ENCODE peak calls at places on chromosomes 4 and X, in eight cellular contexts. Q is K562, R is kidney epithelial cell, O is astrocyte of the spinal cord, G is MM.1S, N is neural progenitor cell, W is pancreas, S is lower leg skin. D is an unnamed sample.

GRCh38 chrX:21932277-21932996 is 8.1 kb upstream of the SMS start:
- DNase-seq in S (peak), R (peak), G (no peak), Q (no peak), O (peak), N (no peak), W (no peak), D (no peak)

GRCh38 chr4:146342600-146343192 is 128.4 kb downstream of the REELD1 start:
- DNase-seq in W (no peak), R (no peak), N (peak), G (peak), Q (peak), S (no peak), O (peak), D (no peak)

GRCh38 chrX:150062292-150063137 is 124.2 kb upstream of the EOLA2 start:
- DNase-seq in S (peak), N (no peak), Q (no peak), W (no peak), G (no peak), O (peak), R (no peak), D (peak)

GRCh38 chr4:17945303-17945702 is 76.3 kb downstream of the LCORL start:
- DNase-seq in N (no peak), R (no peak), S (no peak), Q (no peak), O (no peak), G (no peak), W (no peak), D (no peak)

GRCh38 chr4:108313546-108314339 is 145.0 kb upstream of the LEF1 start:
- DNase-seq in N (no peak), Q (no peak), W (no peak), G (no peak), O (no peak), S (no peak), R (no peak), D (no peak)

GRCh38 chr4:151652841-151653547 is 107.8 kb downstream of the GATB start:
- DNase-seq in N (no peak), S (no peak), R (no peak), G (no peak), W (no peak), Q (no peak), O (peak), D (peak)

GRCh38 chrX:137548261-137548660 is 17.7 kb upstream of the ZIC3 start:
- DNase-seq in S (no peak), W (no peak), Q (no peak), N (no peak), G (no peak), R (no peak), O (no peak), D (no peak)

GRCh38 chr4:48602222-48602621 is 112.2 kb downstream of the ZAR1 start:
- DNase-seq in N (no peak), S (no peak), W (no peak), O (peak), Q (no peak), R (peak), G (no peak), D (peak)

GRCh38 chr4:3250956-3251690 is 2.2 kb downstream of the MSANTD1 start:
- DNase-seq in O (no peak), S (no peak), W (peak), G (no peak), Q (no peak), R (peak), N (no peak), D (no peak)

GRCh38 chrX:11667286-11667685 is 1.6 kb upstream of the ARHGAP6 start:
- DNase-seq in N (no peak), G (no peak), S (no peak), Q (no peak), R (peak), W (no peak), O (no peak), D (no peak)

GRCh38 chrX:118976599-118977340 is 2.4 kb downstream of the LONRF3 start:
- DNase-seq in N (no peak), O (no peak), S (peak), W (peak), G (no peak), Q (no peak), R (no peak), D (no peak)

GRCh38 chrX:47482065-47482511 is 934 bp downstream of the ZNF41 start:
- DNase-seq in G (no peak), R (no peak), O (no peak), N (no peak), S (no peak), W (no peak), Q (peak), D (no peak)

GRCh38 chr4:105859233-105859632 is 36.0 kb upstream of the NPNT start:
- DNase-seq in Q (no peak), O (peak), G (no peak), S (no peak), R (peak), N (no peak), W (no peak), D (peak)

GRCh38 chr4:10115271-10115656 is 1.3 kb downstream of the WDR1 start:
- DNase-seq in N (no peak), O (no peak), Q (no peak), R (no peak), W (no peak), S (no peak), G (no peak), D (no peak)

GRCh38 chr4:2451036-2451520 is 17.8 kb upstream of the RNF4 start:
- DNase-seq in R (no peak), W (peak), O (no peak), S (no peak), G (no peak), Q (no peak), N (no peak), D (no peak)

GRCh38 chrX:15158736-15159406 is 111.0 kb downstream of the ASB9 start:
- DNase-seq in W (no peak), O (no peak), S (no peak), N (no peak), G (peak), R (no peak), Q (no peak), D (no peak)

GRCh38 chrX:127030011-127030738 is 210.6 kb downstream of the PRR32 start:
- DNase-seq in R (no peak), N (no peak), O (no peak), S (peak), W (no peak), Q (no peak), G (no peak), D (no peak)

GRCh38 chrX:150229030-150229429 is 134.1 kb upstream of the MAMLD1 start:
- DNase-seq in S (no peak), Q (no peak), W (no peak), G (no peak), O (no peak), R (no peak), N (no peak), D (no peak)

GRCh38 chr4:15711762-15712161 is 8.9 kb downstream of the BST1 start:
- DNase-seq in Q (no peak), N (no peak), O (no peak), S (no peak), G (no peak), R (no peak), W (no peak), D (no peak)

GRCh38 chr4:165726831-165727230 is 146.2 kb upstream of the TLL1 start:
- DNase-seq in G (no peak), N (no peak), O (peak), Q (no peak), S (no peak), R (peak), W (no peak), D (no peak)

GRCh38 chr4:69974646-69975045 is 9.1 kb upstream of the CSN2 start:
- DNase-seq in Q (no peak), S (no peak), W (no peak), G (no peak), O (no peak), N (no peak), R (no peak), D (no peak)

GRCh38 chrX:114841051-114841450 is 176.4 kb downstream of the IL13RA2 start:
- DNase-seq in N (no peak), G (no peak), R (no peak), W (no peak), O (peak), Q (no peak), S (no peak), D (no peak)

GRCh38 chr4:56656346-56656643 is 24.8 kb downstream of the HOPX start:
- DNase-seq in S (no peak), R (no peak), W (peak), O (no peak), Q (peak), G (peak), N (peak), D (no peak)

GRCh38 chr4:109798866-109799265 is 2.9 kb downstream of the CFI start:
- DNase-seq in R (no peak), O (no peak), G (no peak), N (no peak), Q (no peak), W (no peak), S (no peak), D (no peak)
- H3K4me3 ChIP-seq in R (no peak), O (no peak), G (no peak), N (no peak), Q (no peak), W (no peak), S (no peak), D (no peak)

DNA sequence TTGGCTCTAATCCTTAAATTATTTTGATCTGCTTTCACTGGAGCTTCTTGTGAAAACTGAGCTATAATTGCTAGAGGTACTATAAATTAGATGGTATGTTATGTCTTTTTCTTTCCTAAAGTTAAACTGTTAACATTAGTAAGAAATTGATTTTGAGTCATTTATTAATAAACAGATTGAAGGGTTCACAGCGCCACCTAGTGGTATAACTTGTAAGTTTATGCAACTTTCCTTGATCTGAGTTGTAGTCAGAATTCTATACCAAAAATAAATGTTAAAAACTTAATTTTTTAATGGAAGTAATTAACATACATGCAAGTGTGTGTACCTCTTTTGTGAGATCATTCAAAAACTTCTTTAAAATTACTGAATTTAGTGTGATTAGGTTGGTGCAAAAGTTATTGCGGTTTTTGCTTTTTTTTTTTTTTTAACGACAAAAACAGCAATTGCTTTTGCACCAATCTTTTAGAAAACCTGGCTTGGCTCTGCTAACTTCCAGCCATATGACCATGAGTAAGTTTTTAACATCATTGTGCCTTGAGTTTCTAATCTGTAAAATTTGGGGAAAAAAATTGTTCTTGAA is 151.5 kb downstream of the CENPC start:
- DNase-seq in O (peak), W (no peak), S (no peak), N (peak), Q (peak), R (no peak), G (peak), D (peak)
- TF ChIP-seq CTCF in O (peak), W (peak), S (no peak), N (peak), Q (peak), R (peak), G (peak), D (peak)

GRCh38 chrX:91066104-91066503 is 368.5 kb upstream of the PABPC5 start:
- DNase-seq in W (no peak), Q (no peak), O (no peak), R (no peak), S (no peak), N (no peak), G (no peak), D (no peak)
- H3K4me3 ChIP-seq in W (no peak), Q (no peak), O (no peak), R (no peak), S (no peak), N (no peak), G (no peak), D (no peak)

DNA sequence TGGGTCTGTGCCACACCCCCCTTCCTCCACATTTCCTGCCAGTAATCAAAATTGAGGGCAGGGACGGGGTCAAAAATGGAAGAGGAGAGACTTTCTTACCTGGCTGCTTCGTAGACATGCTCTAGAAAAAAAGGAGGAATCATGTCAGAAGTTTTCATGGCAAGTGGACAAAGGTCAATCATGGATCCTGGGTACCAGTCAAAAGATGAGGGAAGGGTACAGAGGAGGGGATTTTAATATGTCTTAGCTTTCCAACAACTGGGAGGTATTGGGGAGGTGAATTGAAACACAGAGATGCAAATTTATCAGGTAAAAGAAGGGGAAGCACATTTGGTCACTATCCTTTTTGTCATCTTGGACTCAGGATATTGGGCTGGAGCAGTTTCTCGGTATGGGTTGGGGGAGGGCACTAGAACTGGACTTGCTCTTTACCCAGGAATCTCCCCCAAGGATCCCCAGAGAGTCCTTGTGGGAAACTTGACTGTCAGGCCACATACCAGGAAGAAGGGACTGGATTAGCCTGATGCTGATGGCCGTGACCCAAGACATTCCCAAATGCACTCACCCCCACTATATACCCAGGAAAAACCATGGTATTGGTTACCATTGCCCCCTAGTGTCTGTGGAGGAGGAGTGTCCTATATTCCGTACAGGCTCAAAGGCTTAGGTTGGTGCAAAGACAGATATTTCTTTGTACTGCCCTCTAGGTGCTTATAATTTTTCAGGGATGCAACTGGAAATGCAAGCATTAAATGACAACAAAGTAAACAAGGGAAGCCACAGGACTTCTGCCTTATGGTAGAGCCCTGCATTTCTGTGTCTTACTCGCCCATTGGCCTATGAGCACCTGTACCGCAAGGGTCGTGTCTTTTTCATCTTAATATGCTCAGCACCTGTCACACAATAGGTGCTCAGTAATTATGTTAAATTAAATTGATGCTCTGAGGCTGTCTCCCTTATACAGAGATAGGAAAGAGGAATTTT is 16.8 kb downstream of the VSIG4 start:
- DNase-seq in R (no peak), G (no peak), Q (peak), S (no peak), N (peak), O (no peak), W (no peak), D (no peak)
- TF ChIP-seq CTCF in R (no peak), G (peak), Q (peak), S (no peak), N (peak), O (no peak), W (no peak), D (no peak)

DNA sequence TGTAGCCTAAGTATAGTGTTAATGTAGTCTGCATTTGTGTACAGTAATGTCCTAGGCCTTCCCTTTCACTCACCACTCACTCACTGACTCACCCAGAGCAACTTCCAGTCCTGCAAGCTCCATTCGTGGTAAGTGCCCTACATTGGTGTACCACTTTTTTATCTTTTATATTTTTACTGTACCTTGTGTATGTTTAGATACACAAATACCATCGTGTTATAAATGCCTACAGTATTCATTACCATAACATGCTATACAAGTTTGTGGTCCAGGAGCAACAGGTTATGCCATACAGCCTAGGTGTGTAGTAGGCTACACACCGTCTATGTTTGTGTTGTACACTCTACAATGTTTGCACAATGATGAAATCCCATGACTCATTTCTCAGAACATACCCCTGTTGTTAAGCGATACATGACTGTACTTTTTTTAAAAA is 15.4 kb downstream of the TSPAN5 start:
- DNase-seq in S (no peak), R (no peak), O (peak), N (no peak), W (no peak), G (no peak), Q (no peak), D (no peak)
- H3K4me3 ChIP-seq in S (no peak), R (no peak), O (no peak), N (no peak), W (no peak), G (no peak), Q (no peak), D (no peak)

DNA sequence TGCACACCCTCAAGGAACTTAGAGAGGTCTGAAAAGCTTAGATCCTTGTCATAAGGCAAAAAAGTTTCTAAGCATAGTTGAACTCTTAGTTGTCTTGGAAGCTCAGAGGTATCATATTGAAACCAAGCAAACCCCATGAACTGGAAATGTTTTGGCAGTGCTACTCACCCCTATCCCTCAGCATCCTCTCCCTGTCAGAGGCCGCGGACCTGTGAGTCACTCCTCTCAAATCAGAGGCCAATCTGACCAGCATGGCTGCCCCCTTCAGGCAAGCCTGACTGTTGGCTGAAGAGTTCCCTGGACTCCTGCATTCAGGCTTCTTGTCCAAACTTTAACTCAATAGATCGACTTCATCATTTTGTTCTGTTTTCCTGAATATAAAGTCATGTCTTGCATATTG is 69.4 kb downstream of the KCNIP4 start:
- DNase-seq in R (no peak), Q (no peak), N (peak), O (peak), S (no peak), G (no peak), W (no peak), D (no peak)
- TF ChIP-seq CTCF in R (peak), Q (no peak), N (peak), O (peak), S (no peak), G (no peak), W (no peak), D (peak)

GRCh38 chrX:73126240-73126639 is 46.9 kb upstream of the PABPC1L2A start:
- DNase-seq in R (no peak), W (no peak), N (no peak), G (no peak), O (no peak), S (no peak), Q (no peak), D (no peak)

GRCh38 chrX:73131276-73131675 is 52.0 kb upstream of the PABPC1L2A start:
- DNase-seq in S (no peak), O (no peak), R (no peak), G (no peak), W (no peak), Q (no peak), N (no peak), D (no peak)

GRCh38 chrX:73131877-73132276 is 52.6 kb upstream of the PABPC1L2A start:
- DNase-seq in W (no peak), R (no peak), S (no peak), O (no peak), G (no peak), Q (no peak), N (no peak), D (no peak)

GRCh38 chrX:73127700-73128241 is 48.5 kb upstream of the PABPC1L2A start:
- DNase-seq in Q (no peak), W (no peak), S (no peak), G (no peak), R (no peak), N (peak), O (no peak), D (no peak)
- H3K4me3 ChIP-seq in Q (no peak), W (peak), S (no peak), G (no peak), R (no peak), N (no peak), O (no peak), D (no peak)

D was measured in HFF-Myc.